ENCODE peak calls at places on chromosomes 12 and 14, in four cellular contexts. Y, Z, F and O are unnamed samples.
A peak's percentile ranks its signal among the peaks of the same experiment; 100 is the strongest.

GRCh38 chr14:59206892-59207291 is 18.4 kb downstream of the DAAM1 start:
- DNase-seq in Z (no peak), F (no peak), Y (no peak), O (no peak)

GRCh38 chr12:16269941-16270340 is 7.5 kb downstream of the SLC15A5 start:
- DNase-seq in Z (no peak), F (no peak), Y (no peak), O (no peak)

GRCh38 chr12:107402041-107403022 is 283.3 kb upstream of the PWP1 start:
- DNase-seq in Z (no peak), F (peak; percentile 64), Y (no peak), O (no peak)

GRCh38 chr14:74938873-74939495 is 15.9 kb upstream of the RPS6KL1 start:
- DNase-seq in Y (no peak), Z (peak; percentile 70), F (peak; percentile 35), O (no peak)

GRCh38 chr12:130153803-130154202 is 8.5 kb upstream of the FZD10 start:
- DNase-seq in Z (no peak), F (no peak), Y (no peak), O (no peak)

GRCh38 chr12:57111046-57111698 is at the start of gene STAT6:
- DNase-seq in F (peak; percentile 79), Y (peak; percentile 74), Z (peak; percentile 93), O (peak; percentile 74)

GRCh38 chr12:9002335-9002734 is 13.0 kb downstream of the KLRG1 start:
- DNase-seq in Y (no peak), F (no peak), Z (no peak), O (no peak)

GRCh38 chr12:97716356-97716755 is 253.8 kb downstream of the RMST start:
- DNase-seq in Z (no peak), Y (no peak), F (no peak), O (no peak)

GRCh38 chr12:27610380-27610779 is 85.9 kb upstream of the REP15 start:
- DNase-seq in F (no peak), Z (no peak), Y (no peak), O (no peak)

GRCh38 chr12:103503546-103504480 is 8.0 kb upstream of the C12orf42 start:
- DNase-seq in F (peak; percentile 68), Z (no peak), Y (no peak), O (no peak)

GRCh38 chr12:55717397-55718007 is 1.7 kb downstream of the BLOC1S1 start:
- DNase-seq in F (no peak), Z (no peak), Y (no peak), O (no peak)

GRCh38 chr14:86055512-86055911 is 525.6 kb downstream of the FLRT2 start:
- DNase-seq in F (no peak), Y (no peak), Z (no peak), O (no peak)

GRCh38 chr14:53509845-53510244 is 356.7 kb upstream of the DDHD1 start:
- DNase-seq in F (no peak), Z (no peak), Y (peak; percentile 18), O (peak; percentile 69)

GRCh38 chr14:90198541-90198940 is 57.8 kb upstream of the PSMC1 start:
- DNase-seq in Y (no peak), F (no peak), Z (no peak), O (no peak)

GRCh38 chr12:19044877-19045276 is 84.7 kb upstream of the PLEKHA5 start:
- DNase-seq in Y (no peak), Z (no peak), F (no peak), O (no peak)

GRCh38 chr14:58663494-58664111 is 25.8 kb downstream of the DACT1 start:
- DNase-seq in Y (no peak), F (no peak), Z (no peak), O (no peak)

GRCh38 chr12:119679490-119679889 is 11.6 kb downstream of the PRKAB1 start:
- DNase-seq in Y (no peak), F (no peak), Z (no peak), O (no peak)

GRCh38 chr12:114400925-114401324 is 5.0 kb downstream of the TBX5 start:
- DNase-seq in Z (no peak), F (no peak), Y (no peak), O (no peak)

GRCh38 chr14:70888681-70889175 is 18.5 kb upstream of the PCNX1 start:
- DNase-seq in Y (no peak), Z (no peak), F (no peak), O (no peak)
- H3K4me1 ChIP-seq in Y (peaks cover 7% of the 10 kb centered on the region), Z (no peaks in the 10 kb centered on the region), F (no peaks in the 10 kb centered on the region), O (no peaks in the 10 kb centered on the region)

GRCh38 chr14:104676130-104676693 is 13.2 kb upstream of the INF2 start:
- DNase-seq in Z (no peak), Y (no peak), F (no peak), O (no peak)
- H3K4me3 ChIP-seq in Z (no peak overlapping the region), Y (no peak overlapping the region), F (no peak overlapping the region), O (no peak overlapping the region)

GRCh38 chr12:30320561-30320960 is 375.1 kb downstream of the IPO8 start:
- DNase-seq in Y (no peak), F (no peak), Z (no peak), O (no peak)

DNA sequence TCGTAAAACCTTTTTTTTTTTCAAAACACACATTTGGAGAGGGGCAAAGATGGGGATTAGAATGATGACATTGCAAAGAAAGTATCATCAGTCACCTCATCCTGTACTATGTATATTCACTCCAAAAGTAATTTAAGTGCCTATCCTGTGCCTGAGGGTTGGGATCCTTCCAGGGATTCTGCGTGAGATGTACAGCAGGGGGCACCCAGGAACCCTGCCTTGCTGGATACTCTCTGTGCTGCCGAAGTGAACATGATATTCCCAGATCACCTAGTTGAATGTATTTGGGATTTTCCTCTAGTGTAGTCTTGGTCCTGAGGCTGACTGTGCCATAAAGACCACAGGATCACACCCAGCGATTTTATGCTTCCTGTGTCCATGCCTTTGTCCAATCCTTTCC is 372.7 kb downstream of the IPO8 start:
- DNase-seq in F (no peak), Z (no peak), Y (no peak), O (no peak)
- TF ChIP-seq CTCF in F (no peak), Z (no peak), Y (no peak), O (no peak)

DNA sequence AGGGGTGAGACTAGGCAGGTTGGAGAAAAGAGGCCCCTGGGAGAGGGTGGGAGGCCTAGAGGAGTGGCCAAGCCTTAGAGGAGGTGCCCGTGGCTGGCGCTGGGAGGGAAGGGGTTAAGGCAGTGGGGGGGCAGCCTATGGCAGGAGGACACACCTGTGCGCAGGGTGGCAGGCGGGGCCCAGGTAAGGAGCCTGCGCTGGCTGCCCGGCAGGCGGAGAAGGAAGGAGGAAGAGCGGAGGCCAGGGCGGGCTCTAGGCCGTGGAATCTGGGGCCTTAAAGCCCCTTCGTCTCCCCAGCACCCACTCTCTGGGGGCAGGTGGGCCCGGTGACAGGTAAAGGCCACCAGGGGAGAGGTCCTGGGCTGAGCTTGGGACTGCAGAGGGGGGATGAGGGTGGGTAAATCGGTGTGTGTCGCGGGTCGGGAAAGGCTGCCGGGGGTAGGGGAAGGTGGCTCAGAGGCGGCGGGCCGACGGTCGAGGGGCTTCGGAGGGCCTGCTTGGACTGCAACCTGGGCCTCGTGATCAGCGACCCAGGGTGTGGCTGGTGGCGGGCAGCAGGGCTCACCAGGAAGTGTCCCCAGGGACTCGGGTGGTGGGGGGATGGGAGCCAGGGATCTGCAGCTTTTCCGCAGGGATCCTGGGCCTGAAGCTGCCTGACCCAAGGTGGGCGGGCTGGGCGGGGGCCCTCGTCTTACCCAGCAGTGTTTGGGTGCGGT is 7.3 kb downstream of the PHB2 start:
- DNase-seq in F (peak; percentile 89), Y (no peak), Z (peak; percentile 90), O (no peak)
- H3K4me1 ChIP-seq in F (peaks cover 25% of the 10 kb centered on the region), Y (peaks cover 24% of the 10 kb centered on the region), Z (peaks cover 26% of the 10 kb centered on the region), O (peaks cover 3% of the 10 kb centered on the region)

GRCh38 chr12:66848967-66849366 is 170.1 kb upstream of the GRIP1 start:
- DNase-seq in Y (no peak), Z (no peak), F (no peak), O (no peak)
- H3K4me3 ChIP-seq in Y (no peak overlapping the region), Z (no peak overlapping the region), F (no peak overlapping the region), O (no peak overlapping the region)

GRCh38 chr12:22116376-22116775 is 70.4 kb downstream of the CMAS start:
- DNase-seq in Z (no peak), Y (no peak), F (no peak), O (no peak)

GRCh38 chr12:22124987-22125386 is 79.0 kb downstream of the CMAS start:
- DNase-seq in Y (no peak), Z (no peak), F (no peak), O (no peak)

GRCh38 chr12:22118206-22118605 is 72.2 kb downstream of the CMAS start:
- DNase-seq in Y (no peak), F (no peak), Z (no peak), O (no peak)

GRCh38 chr12:22117551-22117950 is 71.5 kb downstream of the CMAS start:
- DNase-seq in Z (no peak), F (no peak), Y (no peak), O (no peak)

DNA sequence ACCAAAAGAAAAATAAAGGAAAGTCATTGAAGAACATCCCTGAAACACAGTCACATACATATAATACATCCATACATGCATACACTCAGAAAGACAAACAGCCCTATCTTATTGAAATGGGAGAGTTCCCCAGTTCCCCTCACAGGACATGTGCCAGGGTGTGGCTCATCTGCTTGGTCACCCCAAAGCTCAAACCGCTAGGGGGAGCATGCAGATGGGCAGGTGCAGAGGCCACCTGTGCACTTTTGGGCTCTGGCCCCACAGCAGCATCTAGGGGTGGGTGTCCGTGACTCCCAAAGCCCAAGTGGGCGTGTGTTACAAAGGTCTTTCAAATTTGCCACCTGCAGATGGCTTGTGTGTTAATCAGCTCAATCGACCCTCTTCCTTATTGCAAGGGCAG is 75.2 kb downstream of the CMAS start:
- DNase-seq in Y (no peak), Z (no peak), F (no peak), O (no peak)
- TF ChIP-seq CTCF in Y (no peak), Z (no peak), F (no peak), O (no peak)